ENCODE peak calls at places on chromosomes 13 and 19, in four cellular contexts. U is HS-27A, M is colonic mucosa, A is heart left ventricle. B is an unnamed sample.
A peak's percentile ranks its signal among the peaks of the same experiment; 100 is the strongest.

GRCh38 chr13:73162912-73163911 is 104.4 kb downstream of the KLF5 start:
- DNase-seq in U (no peak), M (no peak), A (no peak), B (peak; percentile 5)

GRCh38 chr13:23588576-23589141 is 18.4 kb downstream of the TNFRSF19 start:
- DNase-seq in U (no peak), M (no peak), A (no peak), B (no peak)

GRCh38 chr13:101026736-101027398 is 352.3 kb upstream of the TMTC4 start:
- DNase-seq in U (no peak), M (no peak), A (no peak), B (no peak)

GRCh38 chr19:29541473-29542253 is 15.9 kb downstream of the VSTM2B start:
- DNase-seq in U (no peak), M (no peak), A (no peak), B (no peak)

GRCh38 chr19:11365557-11366117 is 8.8 kb upstream of the SWSAP1 start:
- DNase-seq in U (no peak), M (no peak), A (no peak), B (no peak)

GRCh38 chr13:87777395-87777794 is 106.2 kb downstream of the SLITRK5 start:
- DNase-seq in U (no peak), M (no peak), A (no peak), B (no peak)

GRCh38 chr13:104085611-104086010 is 1019.4 kb upstream of the SLC10A2 start:
- DNase-seq in U (no peak), M (no peak), A (no peak), B (no peak)

GRCh38 chr19:2700660-2701360 is 1.7 kb downstream of the GNG7 start:
- DNase-seq in U (no peak), M (no peak), A (no peak), B (no peak)

GRCh38 chr13:102183509-102184182 is 218.2 kb downstream of the FGF14 start:
- DNase-seq in U (no peak), M (no peak), A (no peak), B (no peak)

B was measured in Calu3.